ENCODE peak calls at places on chromosomes 5 and 9, in four cellular contexts. I is AG10803, M is coronary artery, T is H9. B is an unnamed sample.

GRCh38 chr5:10607023-10607665 is 43.3 kb downstream of the ANKRD33B start:
- DNase-seq in I (no peak), M (no peak), T (peak), B (peak)

GRCh38 chr5:143713331-143714032 is 98.5 kb upstream of the HMHB1 start:
- DNase-seq in I (peak), M (no peak), T (no peak), B (no peak)

GRCh38 chr9:72895122-72895521 is 57.7 kb downstream of the ALDH1A1 start:
- DNase-seq in I (no peak), M (no peak), T (no peak), B (no peak)

GRCh38 chr9:97980918-97981827 is 2.0 kb upstream of the ANP32B start:
- DNase-seq in I (peak), M (no peak), T (no peak), B (peak)

GRCh38 chr5:132385321-132386105 is 16.0 kb downstream of the SLC22A5 start:
- DNase-seq in I (peak), M (peak), T (no peak), B (peak)

GRCh38 chr5:230711-231110 is 12.6 kb downstream of the SDHA start:
- DNase-seq in I (no peak), M (no peak), T (no peak), B (no peak)

GRCh38 chr5:4295663-4296339 is 700.2 kb downstream of the IRX1 start:
- DNase-seq in I (no peak), M (no peak), T (peak), B (peak)

GRCh38 chr9:76692448-76693129 is 71.6 kb upstream of the PCA3 start:
- DNase-seq in I (no peak), M (no peak), T (no peak), B (no peak)

GRCh38 chr5:9059920-9060691 is 485.8 kb downstream of the SEMA5A start:
- DNase-seq in I (peak), M (no peak), T (no peak), B (no peak)

GRCh38 chr5:170985486-170985885 is 123.7 kb downstream of the RANBP17 start:
- DNase-seq in I (peak), M (no peak), T (no peak), B (no peak)

GRCh38 chr5:170986598-170986997 is 124.8 kb downstream of the RANBP17 start:
- DNase-seq in I (peak), M (no peak), T (no peak), B (no peak)
- TF ChIP-seq CTCF in I (peak), M (no peak), T (peak), B (no peak)

GRCh38 chr5:82403724-82404123 is 125.6 kb upstream of the RPS23 start:
- DNase-seq in I (no peak), M (no peak), T (no peak), B (no peak)

GRCh38 chr5:82405166-82405565 is 127.0 kb upstream of the RPS23 start:
- DNase-seq in I (peak), M (no peak), T (no peak), B (no peak)

GRCh38 chr5:82406200-82406773 is 128.1 kb upstream of the RPS23 start:
- DNase-seq in I (peak), M (no peak), T (no peak), B (peak)

GRCh38 chr5:82404382-82404945 is 126.3 kb upstream of the RPS23 start:
- DNase-seq in I (no peak), M (no peak), T (no peak), B (no peak)

GRCh38 chr5:82405618-82406199 is 127.6 kb upstream of the RPS23 start:
- DNase-seq in I (peak), M (no peak), T (no peak), B (no peak)
- TF ChIP-seq CTCF in I (peak), M (no peak), T (no peak), B (no peak)

GRCh38 chr5:146818790-146819189 is 59.8 kb downstream of the PPP2R2B start:
- DNase-seq in I (no peak), M (no peak), T (no peak), B (no peak)
- TF ChIP-seq CTCF in I (no peak), M (no peak), T (no peak), B (no peak)

DNA sequence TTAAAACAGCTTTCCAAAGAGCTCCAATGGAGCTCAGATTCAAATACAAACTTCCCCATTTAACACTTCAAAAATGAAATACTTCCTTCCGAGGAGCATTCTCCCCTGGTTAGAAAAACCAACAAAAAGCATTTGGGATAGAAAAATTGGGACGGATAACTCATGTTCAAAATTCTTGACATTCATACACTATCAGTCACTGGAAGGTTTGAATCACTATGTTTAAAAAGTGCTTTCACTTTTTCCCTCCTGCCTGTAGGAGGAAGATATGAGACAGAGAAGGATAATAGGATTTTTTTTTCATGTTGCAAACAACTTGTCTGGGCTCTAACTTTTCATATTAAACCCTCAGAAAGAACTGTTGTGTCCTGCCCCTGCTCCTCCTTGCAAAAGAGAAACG is 412.0 kb downstream of the ACTL7B start:
- DNase-seq in I (peak), M (no peak), T (no peak), B (no peak)
- TF ChIP-seq CTCF in I (peak), M (no peak), T (no peak), B (no peak)

GRCh38 chr5:138064526-138064925 is 19.3 kb upstream of the WNT8A start:
- DNase-seq in I (peak), M (no peak), T (no peak), B (no peak)

GRCh38 chr5:138068742-138069375 is 15.0 kb upstream of the WNT8A start:
- DNase-seq in I (peak), M (peak), T (peak), B (peak)

DNA sequence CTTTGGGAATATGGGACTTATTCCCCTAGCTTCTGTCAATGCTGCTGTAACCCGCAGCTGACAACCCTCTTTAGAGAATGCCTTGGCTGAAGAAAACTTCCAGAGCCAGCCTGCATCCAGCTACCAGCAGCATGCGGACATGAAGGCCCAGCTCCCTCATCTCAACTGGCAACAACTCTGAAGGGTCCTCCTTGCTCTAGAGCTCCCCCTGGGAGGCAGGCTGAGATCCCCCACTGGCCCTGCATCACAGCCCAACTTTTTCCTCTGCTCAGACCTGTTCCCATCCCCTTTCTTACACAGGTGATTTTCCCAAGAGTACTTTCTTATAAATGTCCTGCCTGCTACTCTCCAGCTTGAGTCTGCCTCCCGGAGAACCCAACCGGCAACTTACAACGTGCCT is 18.7 kb upstream of the WNT8A start:
- DNase-seq in I (no peak), M (no peak), T (peak), B (peak)
- TF ChIP-seq CTCF in I (peak), M (no peak), T (peak), B (peak)